ENCODE peak calls at places on chromosomes 7 and 10, in seven cellular contexts. U, S, O, C, H, V and I are unnamed samples.

GRCh38 chr10:37125921-37126320 is 523 bp downstream of the ANKRD30A start:
- DNase-seq in U (peak), S (no peak), O (no peak), C (no peak), H (no peak), V (no peak), I (no peak)

GRCh38 chr7:105623906-105624305 is 42.6 kb upstream of the EFCAB10 start:
- DNase-seq in U (no peak), S (no peak), O (no peak), C (no peak), H (no peak), V (no peak), I (no peak)

GRCh38 chr10:76430330-76430729 is 998.9 kb downstream of the LRMDA start:
- DNase-seq in U (no peak), S (no peak), O (no peak), C (no peak), H (no peak), V (no peak), I (no peak)

GRCh38 chr10:31479752-31480151 is 160.7 kb downstream of the ZEB1 start:
- DNase-seq in U (no peak), S (no peak), O (no peak), C (no peak), H (no peak), V (no peak), I (peak)

GRCh38 chr7:107860981-107861652 is 29.9 kb upstream of the DLD start:
- DNase-seq in U (no peak), S (no peak), O (no peak), C (no peak), H (no peak), V (no peak), I (no peak)

GRCh38 chr7:140297192-140297591 is 101.1 kb downstream of the SLC37A3 start:
- DNase-seq in U (no peak), S (no peak), O (no peak), C (no peak), H (no peak), V (no peak), I (no peak)

GRCh38 chr7:129169171-129169643 is 19.2 kb upstream of the SMO start:
- DNase-seq in U (no peak), S (no peak), O (peak), C (no peak), H (no peak), V (peak), I (no peak)

GRCh38 chr10:3835770-3836169 is 50.8 kb upstream of the KLF6 start:
- DNase-seq in U (no peak), S (no peak), O (no peak), C (no peak), H (no peak), V (no peak), I (no peak)

GRCh38 chr10:22058195-22058594 is 54.7 kb upstream of the DNAJC1 start:
- DNase-seq in U (no peak), S (no peak), O (no peak), C (no peak), H (no peak), V (no peak), I (no peak)

GRCh38 chr7:45661302-45661995 is 87.3 kb downstream of the ADCY1 start:
- DNase-seq in U (no peak), S (no peak), O (peak), C (no peak), H (peak), V (no peak), I (no peak)

GRCh38 chr7:84364708-84365107 is 170.1 kb upstream of the SEMA3A start:
- DNase-seq in U (no peak), S (peak), O (no peak), C (no peak), H (no peak), V (no peak), I (peak)

GRCh38 chr10:86376403-86376802 is 9.8 kb upstream of the GRID1 start:
- DNase-seq in U (peak), S (no peak), O (peak), C (no peak), H (no peak), V (no peak), I (no peak)

GRCh38 chr10:3622845-3623621 is 162.0 kb downstream of the KLF6 start:
- DNase-seq in U (no peak), S (no peak), O (no peak), C (peak), H (no peak), V (no peak), I (no peak)

GRCh38 chr7:46291064-46291463 is 370.0 kb upstream of the IGFBP3 start:
- DNase-seq in U (peak), S (no peak), O (no peak), C (peak), H (no peak), V (peak), I (no peak)

DNA sequence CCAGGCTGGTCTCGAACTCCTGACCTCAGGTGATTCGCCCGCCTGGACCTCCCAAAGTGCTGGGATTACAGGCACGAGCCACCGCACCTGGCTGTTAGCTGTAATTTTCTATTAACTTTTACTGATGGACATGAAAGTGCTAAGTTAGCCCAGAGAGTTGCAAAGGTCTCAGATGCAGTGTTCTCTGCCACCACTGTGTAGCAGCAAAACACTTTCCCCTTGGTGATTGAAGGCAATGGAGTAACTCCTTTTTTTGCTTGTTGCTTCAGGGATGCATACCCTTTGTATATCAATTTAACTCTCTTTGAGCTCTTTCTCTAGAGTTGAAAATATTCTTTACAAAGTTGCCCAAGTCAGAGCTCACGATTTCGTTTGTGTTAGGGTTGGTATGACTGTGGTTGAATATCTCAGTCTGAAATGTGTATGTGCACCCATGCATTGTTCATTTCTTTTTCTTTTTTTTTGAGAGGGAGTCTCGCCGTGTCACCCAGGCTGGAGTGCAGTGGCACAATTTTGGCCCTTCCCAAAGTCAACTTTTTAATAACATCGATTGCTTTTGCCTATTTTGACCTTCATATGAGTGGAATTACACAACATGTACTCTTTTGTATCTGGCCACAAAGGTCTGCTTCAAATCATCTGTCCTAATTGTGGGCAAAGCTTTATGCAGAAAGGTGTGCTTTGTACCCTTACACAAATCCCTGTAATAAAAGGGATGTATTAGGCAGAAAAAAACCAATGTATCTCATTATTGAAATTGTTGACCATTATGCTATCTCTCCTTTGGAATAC is 52.6 kb downstream of the GTF2I start:
- DNase-seq in U (no peak), S (no peak), O (no peak), C (no peak), H (no peak), V (no peak), I (no peak)
- TF ChIP-seq CTCF in U (no peak), S (no peak), O (no peak), C (peak), H (no peak), V (peak), I (no peak)

DNA sequence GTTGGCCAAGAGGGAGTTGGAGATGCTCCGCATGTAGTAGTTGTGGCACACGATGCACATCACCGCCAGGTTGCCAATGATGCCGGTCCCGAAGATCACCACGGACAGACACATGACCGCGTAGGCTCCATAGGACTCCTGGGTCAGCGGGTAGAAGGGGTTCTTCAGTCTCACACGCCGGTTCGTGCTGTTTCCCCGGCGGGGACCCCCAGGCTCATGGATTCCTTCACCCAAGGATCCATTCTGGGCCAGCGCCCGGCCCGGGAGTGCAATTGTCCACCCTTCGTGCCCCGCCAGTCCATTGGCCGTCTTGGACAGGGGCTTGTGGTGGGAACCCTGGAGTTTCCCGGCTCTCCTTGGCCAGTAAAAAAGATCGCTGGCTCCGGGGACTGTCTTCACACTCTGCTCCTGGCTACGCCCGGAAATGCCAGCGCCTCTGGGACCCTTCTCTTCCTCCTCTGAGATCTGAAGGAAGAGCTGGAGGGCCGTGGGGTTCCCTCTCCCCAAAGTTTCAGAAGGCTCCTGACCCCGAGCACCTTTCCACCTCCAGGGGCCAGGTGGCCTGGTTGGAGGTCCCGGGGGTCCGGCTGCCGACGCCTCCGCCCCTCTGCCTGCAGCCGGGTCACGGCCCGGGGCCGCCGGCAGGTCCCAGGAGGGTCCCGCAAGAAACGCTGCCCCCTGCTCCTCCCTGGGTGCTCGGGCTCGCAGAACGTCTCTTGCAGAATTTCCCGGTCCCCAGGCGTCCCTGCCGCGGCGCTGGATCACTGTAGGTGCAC is 1.3 kb downstream of the GPR37 start:
- DNase-seq in U (peak), S (no peak), O (no peak), C (no peak), H (no peak), V (no peak), I (no peak)
- H3K4me3 ChIP-seq in U (peak), S (peak), O (peak), C (peak), H (peak), V (peak), I (peak)

GRCh38 chr10:82796510-82796909 is 921.5 kb downstream of the NRG3 start:
- DNase-seq in U (no peak), S (no peak), O (no peak), C (no peak), H (no peak), V (no peak), I (no peak)
- TF ChIP-seq CTCF in U (no peak), S (peak), O (no peak), C (peak), H (peak), V (peak), I (peak)

GRCh38 chr10:25896421-25896820 is 37.6 kb upstream of the MYO3A start:
- DNase-seq in U (no peak), S (no peak), O (no peak), C (no peak), H (no peak), V (no peak), I (no peak)

GRCh38 chr10:25901199-25901598 is 32.8 kb upstream of the MYO3A start:
- DNase-seq in U (no peak), S (no peak), O (no peak), C (no peak), H (no peak), V (no peak), I (no peak)

GRCh38 chr10:25890995-25891394 is 43.0 kb upstream of the MYO3A start:
- DNase-seq in U (no peak), S (no peak), O (no peak), C (no peak), H (no peak), V (no peak), I (no peak)

GRCh38 chr10:25899304-25899703 is 34.7 kb upstream of the MYO3A start:
- DNase-seq in U (no peak), S (no peak), O (no peak), C (no peak), H (no peak), V (no peak), I (no peak)

DNA sequence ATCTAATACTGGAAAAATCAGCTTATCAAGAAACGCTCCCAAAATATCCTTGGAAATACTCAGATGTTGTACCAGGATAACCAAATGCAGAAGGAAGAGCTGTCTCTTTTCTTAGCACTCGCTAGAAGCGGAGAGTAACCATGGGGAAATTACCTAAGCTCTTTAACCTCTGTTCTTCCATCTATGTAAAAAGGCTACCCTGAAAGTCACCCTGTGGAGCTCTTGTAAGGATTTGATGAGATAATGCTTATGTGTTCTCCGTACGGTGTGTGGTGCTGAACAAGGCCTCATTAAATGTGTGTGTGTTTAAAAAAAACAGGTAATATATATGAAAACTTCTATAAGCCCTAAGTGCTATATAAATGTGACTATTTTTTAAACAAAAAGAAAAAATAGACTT is 38.2 kb upstream of the MYO3A start:
- DNase-seq in U (no peak), S (no peak), O (no peak), C (no peak), H (no peak), V (no peak), I (no peak)
- H3K4me3 ChIP-seq in U (no peak), S (no peak), O (no peak), C (no peak), H (no peak), V (no peak), I (no peak)